ENCODE peak calls at places on chromosomes 11 and 22, in seven cellular contexts. A, S, D, W, M, U and O are unnamed samples.

GRCh38 chr11:67458266-67458665 is 3.1 kb downstream of the CABP4 start:
- DNase-seq in A (no peak), S (no peak), D (peak), W (no peak), M (no peak), U (no peak), O (no peak)

GRCh38 chr11:113721462-113722066 is 15.5 kb upstream of the TMPRSS5 start:
- DNase-seq in A (no peak), S (no peak), D (no peak), W (no peak), M (no peak), U (no peak), O (no peak)

GRCh38 chr11:74927496-74927895 is 21.4 kb downstream of the XRRA1 start:
- DNase-seq in A (no peak), S (no peak), D (no peak), W (no peak), M (peak), U (no peak), O (no peak)

GRCh38 chr11:10878408-10879214 is 20.8 kb upstream of the ZBED5 start:
- DNase-seq in A (peak), S (peak), D (no peak), W (no peak), M (peak), U (no peak), O (no peak)

GRCh38 chr11:16352707-16353106 is 3.6 kb downstream of the SOX6 start:
- DNase-seq in A (no peak), S (no peak), D (no peak), W (no peak), M (no peak), U (no peak), O (no peak)

GRCh38 chr11:69010964-69011623 is 2.0 kb downstream of the MRGPRF start:
- DNase-seq in A (peak), S (peak), D (peak), W (peak), M (peak), U (peak), O (peak)

GRCh38 chr11:60235318-60235717 is 7.6 kb downstream of the MS4A4E start:
- DNase-seq in A (no peak), S (no peak), D (no peak), W (no peak), M (no peak), U (no peak), O (no peak)

GRCh38 chr11:46210133-46210636 is 67.3 kb upstream of the CREB3L1 start:
- DNase-seq in A (peak), S (peak), D (no peak), W (no peak), M (peak), U (no peak), O (no peak)

GRCh38 chr11:64619811-64620285 is 28.8 kb downstream of the SLC22A12 start:
- DNase-seq in A (peak), S (peak), D (peak), W (no peak), M (peak), U (no peak), O (no peak)

GRCh38 chr22:21641417-21641794 is 696 bp upstream of the SDF2L1 start:
- DNase-seq in A (peak), S (peak), D (peak), W (peak), M (no peak), U (peak), O (peak)

GRCh38 chr22:36155702-36156101 is 4.9 kb downstream of the APOL3 start:
- DNase-seq in A (peak), S (no peak), D (peak), W (peak), M (no peak), U (no peak), O (peak)

GRCh38 chr11:130418756-130419155 is 9.7 kb downstream of the ADAMTS8 start:
- DNase-seq in A (peak), S (no peak), D (no peak), W (no peak), M (no peak), U (no peak), O (peak)

GRCh38 chr22:39994566-39995345 is at the start of gene FAM83F:
- DNase-seq in A (no peak), S (no peak), D (peak), W (peak), M (no peak), U (peak), O (no peak)

GRCh38 chr11:70470127-70470526 is 71.8 kb downstream of the CTTN start:
- DNase-seq in A (peak), S (no peak), D (no peak), W (no peak), M (peak), U (no peak), O (no peak)

GRCh38 chr11:73716153-73717056 is 44.5 kb downstream of the RAB6A start:
- DNase-seq in A (no peak), S (peak), D (no peak), W (no peak), M (no peak), U (no peak), O (no peak)

GRCh38 chr11:78499971-78500370 is 74.7 kb downstream of the NARS2 start:
- DNase-seq in A (no peak), S (no peak), D (no peak), W (no peak), M (peak), U (no peak), O (no peak)

GRCh38 chr22:40310081-40310770 is 36.1 kb upstream of the ADSL start:
- DNase-seq in A (peak), S (no peak), D (no peak), W (no peak), M (peak), U (no peak), O (no peak)

GRCh38 chr11:122697636-122698167 is 42.2 kb downstream of the UBASH3B start:
- DNase-seq in A (peak), S (no peak), D (no peak), W (no peak), M (peak), U (no peak), O (no peak)

GRCh38 chr11:11056749-11057471 is 199.1 kb upstream of the ZBED5 start:
- DNase-seq in A (no peak), S (no peak), D (no peak), W (no peak), M (no peak), U (no peak), O (no peak)

GRCh38 chr11:67277231-67277961 is 11.1 kb downstream of the GRK2 start:
- DNase-seq in A (peak), S (no peak), D (peak), W (peak), M (no peak), U (peak), O (peak)

GRCh38 chr11:67648140-67648795 is 2.3 kb downstream of the ACY3 start:
- DNase-seq in A (no peak), S (peak), D (no peak), W (no peak), M (no peak), U (no peak), O (peak)

GRCh38 chr22:44026630-44027511 is 2.8 kb downstream of the PARVB start:
- DNase-seq in A (peak), S (no peak), D (no peak), W (peak), M (peak), U (peak), O (peak)

GRCh38 chr11:2869561-2870427 is 15.8 kb downstream of the CDKN1C start:
- DNase-seq in A (no peak), S (no peak), D (no peak), W (no peak), M (no peak), U (no peak), O (no peak)

GRCh38 chr11:8263769-8264410 is at the start of gene LMO1:
- DNase-seq in A (peak), S (peak), D (peak), W (peak), M (peak), U (peak), O (peak)

GRCh38 chr11:45847908-45848316 is 637 bp downstream of the CRY2 start:
- DNase-seq in A (peak), S (peak), D (no peak), W (peak), M (peak), U (peak), O (peak)

GRCh38 chr22:36385491-36386350 is 2.0 kb downstream of the MYH9 start:
- DNase-seq in A (no peak), S (peak), D (peak), W (peak), M (no peak), U (peak), O (peak)

GRCh38 chr11:33716236-33716635 is 15.6 kb upstream of the C11orf91 start:
- DNase-seq in A (peak), S (peak), D (no peak), W (no peak), M (no peak), U (no peak), O (no peak)

GRCh38 chr11:62680825-62681240 is 2.0 kb upstream of the UBXN1 start:
- DNase-seq in A (peak), S (peak), D (no peak), W (peak), M (peak), U (no peak), O (no peak)

GRCh38 chr11:116219171-116219635 is 553.6 kb downstream of the BUD13 start:
- DNase-seq in A (no peak), S (no peak), D (no peak), W (no peak), M (peak), U (no peak), O (no peak)

GRCh38 chr22:39176067-39176621 is 23.7 kb upstream of the CBX7 start:
- DNase-seq in A (peak), S (peak), D (peak), W (peak), M (peak), U (peak), O (peak)

GRCh38 chr22:45212306-45212709 is 28.4 kb downstream of the KIAA0930 start:
- DNase-seq in A (peak), S (peak), D (peak), W (no peak), M (peak), U (peak), O (peak)

GRCh38 chr11:43746670-43747069 is 66.1 kb downstream of the HSD17B12 start:
- DNase-seq in A (no peak), S (no peak), D (no peak), W (no peak), M (no peak), U (no peak), O (no peak)

GRCh38 chr11:69321877-69322350 is 28.0 kb downstream of the MYEOV start:
- DNase-seq in A (peak), S (no peak), D (no peak), W (peak), M (peak), U (no peak), O (peak)

GRCh38 chr22:17922925-17923898 is 101.1 kb downstream of the MICAL3 start:
- DNase-seq in A (peak), S (no peak), D (no peak), W (peak), M (peak), U (no peak), O (no peak)
- H3K27ac ChIP-seq in A (peak), S (peak), D (peak), W (peak), M (peak), U (no peak), O (no peak)

DNA sequence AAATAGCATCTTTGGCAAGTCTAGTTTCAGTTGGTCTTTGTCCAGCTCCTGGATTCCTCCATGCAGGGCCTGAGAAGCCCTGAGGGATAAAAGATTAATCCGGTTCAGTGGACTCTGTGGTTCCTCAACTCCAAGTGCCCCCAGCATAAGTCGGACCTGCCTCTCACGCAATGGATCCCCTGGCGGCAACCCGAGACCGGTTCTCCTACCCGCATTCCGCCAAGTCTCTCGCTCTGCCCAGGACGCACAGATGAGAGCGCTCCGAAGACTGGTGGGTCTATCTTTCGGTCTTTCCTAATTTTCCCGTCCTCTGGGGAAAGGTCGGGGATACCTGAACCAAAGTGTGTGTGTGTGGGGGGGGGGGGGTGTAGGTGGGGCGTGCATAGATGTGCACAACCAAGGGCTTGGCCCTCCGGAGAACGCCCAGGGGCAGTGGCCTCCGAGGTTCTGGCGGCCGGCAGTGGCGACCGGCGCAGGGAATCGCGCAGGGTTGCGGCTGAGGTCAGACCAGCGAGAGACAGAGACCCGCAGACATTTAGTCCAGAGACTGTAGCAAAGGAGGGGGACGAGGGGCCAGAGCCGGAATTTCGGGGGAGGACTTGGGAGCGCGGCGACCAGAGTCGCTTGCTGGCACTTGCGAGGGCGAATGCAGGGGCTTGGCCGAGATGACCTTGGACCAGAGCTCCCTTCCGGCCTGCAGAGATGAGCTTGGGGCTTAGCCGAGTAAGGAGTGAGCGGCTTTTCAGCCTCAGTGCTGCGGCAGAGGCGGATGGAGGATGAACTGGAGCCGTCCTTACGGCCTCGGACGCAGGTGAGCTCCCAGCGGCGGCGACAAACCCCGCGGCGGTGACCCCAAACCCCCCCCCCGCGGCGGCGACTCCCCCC is 712 bp upstream of the SLC2A11 start:
- DNase-seq in A (peak), S (no peak), D (peak), W (no peak), M (peak), U (no peak), O (peak)
- TF ChIP-seq CTCF in A (peak), S (no peak), D (no peak), W (no peak), M (no peak), U (no peak), O (no peak)

DNA sequence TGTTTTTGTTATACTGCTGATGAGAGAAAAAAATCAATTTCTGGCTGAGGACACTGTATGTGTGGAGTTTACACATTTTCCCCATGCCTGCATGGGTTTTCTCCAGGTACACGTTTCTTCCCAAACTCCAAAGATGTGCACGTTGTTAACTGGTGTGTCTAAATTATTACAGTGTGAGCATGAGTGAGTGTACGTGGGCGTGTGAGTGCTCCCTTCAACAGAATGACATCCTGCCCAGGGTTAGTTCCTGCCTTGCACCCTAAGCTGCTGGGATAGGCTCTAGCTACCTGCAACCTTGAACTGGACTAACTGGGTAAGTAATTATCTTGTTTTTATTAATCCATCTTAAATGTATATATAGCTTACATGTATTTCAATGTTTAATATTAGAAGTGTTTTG is 5.5 kb downstream of the NPAT start:
- DNase-seq in A (no peak), S (no peak), D (no peak), W (no peak), M (no peak), U (no peak), O (no peak)
- H3K4me3 ChIP-seq in A (no peak), S (no peak), D (no peak), W (no peak), M (no peak), U (no peak), O (no peak)

DNA sequence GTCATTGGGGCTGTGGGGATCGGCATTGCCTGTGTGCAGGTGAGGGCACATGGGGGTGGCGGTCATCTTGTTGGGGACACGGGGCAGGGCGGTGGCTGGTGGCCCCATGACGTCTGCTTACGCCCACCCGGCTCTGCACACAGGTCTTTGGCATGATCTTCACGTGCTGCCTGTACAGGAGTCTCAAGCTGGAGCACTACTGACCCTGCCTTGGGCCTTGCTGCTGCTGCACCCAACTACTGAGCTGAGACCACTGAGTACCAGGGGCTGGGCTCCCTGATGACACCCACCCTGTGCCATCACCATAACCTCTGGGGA is 4.4 kb downstream of the POLR2L start:
- DNase-seq in A (no peak), S (no peak), D (no peak), W (no peak), M (no peak), U (no peak), O (no peak)
- H3K27ac ChIP-seq in A (no peak), S (peak), D (no peak), W (no peak), M (no peak), U (no peak), O (peak)

GRCh38 chr11:77197626-77198320 is 69.7 kb downstream of the MYO7A start:
- DNase-seq in A (no peak), S (no peak), D (peak), W (peak), M (no peak), U (peak), O (peak)

GRCh38 chr11:77199346-77199745 is 71.3 kb downstream of the MYO7A start:
- DNase-seq in A (no peak), S (no peak), D (peak), W (peak), M (no peak), U (peak), O (peak)

GRCh38 chr11:77196961-77197360 is 68.9 kb downstream of the MYO7A start:
- DNase-seq in A (no peak), S (no peak), D (no peak), W (peak), M (no peak), U (peak), O (peak)

GRCh38 chr11:77200351-77200750 is 72.3 kb downstream of the MYO7A start:
- DNase-seq in A (no peak), S (no peak), D (peak), W (no peak), M (no peak), U (no peak), O (no peak)

DNA sequence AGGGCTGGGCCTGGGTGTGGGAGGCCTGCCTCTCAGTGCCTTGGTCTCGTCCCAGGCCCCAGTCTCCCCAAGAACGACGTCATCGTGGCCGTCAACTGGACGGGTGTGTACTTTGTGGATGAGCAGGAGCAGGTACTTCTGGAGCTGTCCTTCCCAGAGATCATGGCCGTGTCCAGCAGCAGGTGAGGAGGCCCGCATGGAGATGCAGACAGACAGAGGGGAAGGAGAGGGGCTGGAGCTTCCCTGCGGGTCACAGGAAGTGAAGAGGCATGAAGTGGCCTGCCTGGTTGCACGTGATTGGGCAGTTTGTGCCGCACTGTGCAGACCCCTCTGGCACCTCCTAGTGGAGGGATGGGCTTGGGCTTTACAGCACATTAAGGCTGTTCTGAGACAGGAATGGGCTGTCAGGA is 70.4 kb downstream of the MYO7A start:
- DNase-seq in A (no peak), S (peak), D (peak), W (peak), M (no peak), U (no peak), O (peak)
- TF ChIP-seq CTCF in A (peak), S (peak), D (no peak), W (no peak), M (no peak), U (no peak), O (no peak)